ENCODE peak calls at places on chromosome 2, in six cellular contexts. B, H, T, I, O and W are unnamed samples.

GRCh38 chr2:135650721-135651120 is 90.9 kb upstream of the UBXN4 start:
- DNase-seq in O (no peak), T (no peak), I (no peak), B (peak), H (no peak), W (no peak)

GRCh38 chr2:211458974-211459373 is 902.6 kb downstream of the CPS1 start:
- DNase-seq in I (no peak), O (no peak), T (no peak), H (no peak), B (no peak), W (no peak)

GRCh38 chr2:11024010-11024615 is 112.4 kb downstream of the KCNF1 start:
- DNase-seq in I (no peak), H (no peak), O (no peak), B (no peak), T (no peak), W (no peak)

GRCh38 chr2:174263989-174264388 is 15.7 kb upstream of the OLA1 start:
- DNase-seq in B (peak), I (no peak), H (no peak), O (peak), T (no peak), W (no peak)

GRCh38 chr2:143692162-143692561 is 562.9 kb downstream of the ARHGAP15 start:
- DNase-seq in O (no peak), B (no peak), T (no peak), I (no peak), H (no peak), W (no peak)

GRCh38 chr2:9287400-9288059 is 80.9 kb downstream of the ASAP2 start:
- DNase-seq in B (peak), H (no peak), T (no peak), I (no peak), O (peak), W (peak)

GRCh38 chr2:46335966-46336436 is 38.8 kb downstream of the EPAS1 start:
- DNase-seq in B (peak), T (no peak), H (no peak), O (no peak), I (no peak), W (no peak)

GRCh38 chr2:238120463-238121298 is 17.8 kb upstream of the KLHL30 start:
- DNase-seq in I (no peak), T (no peak), B (peak), H (no peak), O (no peak), W (no peak)

GRCh38 chr2:17593841-17594482 is 53.5 kb downstream of the VSNL1 start:
- DNase-seq in I (no peak), H (no peak), B (no peak), O (no peak), T (no peak), W (no peak)

GRCh38 chr2:44715671-44716077 is 225.8 kb upstream of the SIX3 start:
- DNase-seq in H (no peak), T (no peak), B (peak), O (peak), I (no peak), W (no peak)

GRCh38 chr2:64606495-64607363 is 47.0 kb downstream of the SERTAD2 start:
- DNase-seq in B (no peak), O (no peak), T (peak), H (peak), I (peak), W (no peak)

GRCh38 chr2:42645551-42645950 is 77.1 kb downstream of the MTA3 start:
- DNase-seq in H (no peak), T (no peak), O (no peak), B (no peak), I (no peak), W (no peak)

GRCh38 chr2:218374795-218375194 is 7.3 kb upstream of the SLC11A1 start:
- DNase-seq in H (no peak), B (no peak), O (no peak), T (no peak), I (no peak), W (no peak)

GRCh38 chr2:66888791-66889631 is 454.1 kb downstream of the MEIS1 start:
- DNase-seq in H (no peak), B (peak), I (no peak), O (no peak), T (no peak), W (peak)

GRCh38 chr2:105183555-105184323 is 57.8 kb upstream of the GPR45 start:
- DNase-seq in B (no peak), I (no peak), T (no peak), H (no peak), O (no peak), W (no peak)